ENCODE peak calls at places on chromosome 10, in nine cellular contexts. One of them, this sample, is unnamed.

GRCh38 chr10:6493521-6494451 is 86.3 kb downstream of the PRKCQ start:
- DNase-seq in upper lobe of right lung: no peak
- DNase-seq in IMR-90: peak
- DNase-seq in left ventricle myocardium inferior: no peak
- DNase-seq in GM12865: no peak
- DNase-seq in cardiac fibroblast: peak
- DNase-seq in mammary epithelial cell: peak
- DNase-seq in heart left ventricle: no peak
- DNase-seq in colonic mucosa: no peak
- DNase-seq in this sample: no peak

GRCh38 chr10:24469993-24470392 is 253.7 kb downstream of the ARHGAP21 start:
- DNase-seq in IMR-90: no peak
- DNase-seq in left ventricle myocardium inferior: no peak
- DNase-seq in cardiac fibroblast: no peak
- DNase-seq in upper lobe of right lung: no peak
- DNase-seq in heart left ventricle: no peak
- DNase-seq in GM12865: no peak
- DNase-seq in mammary epithelial cell: no peak
- DNase-seq in colonic mucosa: peak
- DNase-seq in this sample: no peak

GRCh38 chr10:99345350-99345749 is 16.2 kb downstream of the CNNM1 start:
- DNase-seq in left ventricle myocardium inferior: no peak
- DNase-seq in GM12865: peak
- DNase-seq in heart left ventricle: no peak
- DNase-seq in mammary epithelial cell: peak
- DNase-seq in upper lobe of right lung: no peak
- DNase-seq in IMR-90: peak
- DNase-seq in cardiac fibroblast: peak
- DNase-seq in colonic mucosa: no peak
- DNase-seq in this sample: no peak

GRCh38 chr10:126065751-126066150 is 169.4 kb downstream of the FANK1 start:
- DNase-seq in upper lobe of right lung: no peak
- DNase-seq in cardiac fibroblast: no peak
- DNase-seq in IMR-90: no peak
- DNase-seq in heart left ventricle: no peak
- DNase-seq in mammary epithelial cell: peak
- DNase-seq in GM12865: no peak
- DNase-seq in colonic mucosa: no peak
- DNase-seq in left ventricle myocardium inferior: no peak
- DNase-seq in this sample: no peak

GRCh38 chr10:30784896-30785605 is 155.5 kb upstream of the LYZL2 start:
- DNase-seq in left ventricle myocardium inferior: peak
- DNase-seq in upper lobe of right lung: peak
- DNase-seq in GM12865: peak
- DNase-seq in IMR-90: peak
- DNase-seq in colonic mucosa: peak
- DNase-seq in cardiac fibroblast: peak
- DNase-seq in heart left ventricle: peak
- DNase-seq in mammary epithelial cell: no peak
- DNase-seq in this sample: no peak

GRCh38 chr10:63702107-63702506 is 180.9 kb downstream of the REEP3 start:
- DNase-seq in GM12865: no peak
- DNase-seq in upper lobe of right lung: no peak
- DNase-seq in mammary epithelial cell: no peak
- DNase-seq in colonic mucosa: no peak
- DNase-seq in cardiac fibroblast: no peak
- DNase-seq in IMR-90: no peak
- DNase-seq in heart left ventricle: no peak
- DNase-seq in left ventricle myocardium inferior: no peak
- DNase-seq in this sample: no peak

GRCh38 chr10:9254353-9254752 is 1199.9 kb downstream of the GATA3 start:
- DNase-seq in GM12865: no peak
- DNase-seq in cardiac fibroblast: peak
- DNase-seq in IMR-90: peak
- DNase-seq in heart left ventricle: no peak
- DNase-seq in upper lobe of right lung: no peak
- DNase-seq in mammary epithelial cell: peak
- DNase-seq in colonic mucosa: no peak
- DNase-seq in left ventricle myocardium inferior: no peak
- DNase-seq in this sample: no peak

GRCh38 chr10:47137311-47137851 is 162.6 kb upstream of the GDF10 start:
- DNase-seq in cardiac fibroblast: peak
- DNase-seq in left ventricle myocardium inferior: no peak
- DNase-seq in colonic mucosa: no peak
- DNase-seq in heart left ventricle: no peak
- DNase-seq in IMR-90: peak
- DNase-seq in GM12865: no peak
- DNase-seq in upper lobe of right lung: no peak
- DNase-seq in mammary epithelial cell: peak
- DNase-seq in this sample: no peak

GRCh38 chr10:35413985-35414861 is 77.9 kb downstream of the CCNY start:
- DNase-seq in left ventricle myocardium inferior: no peak
- DNase-seq in upper lobe of right lung: no peak
- DNase-seq in IMR-90: peak
- DNase-seq in heart left ventricle: no peak
- DNase-seq in GM12865: no peak
- DNase-seq in cardiac fibroblast: no peak
- DNase-seq in colonic mucosa: no peak
- DNase-seq in mammary epithelial cell: peak
- DNase-seq in this sample: no peak

GRCh38 chr10:122664501-122664900 is 35.1 kb downstream of the C10orf120 start:
- DNase-seq in upper lobe of right lung: no peak
- DNase-seq in heart left ventricle: no peak
- DNase-seq in colonic mucosa: no peak
- DNase-seq in GM12865: no peak
- DNase-seq in IMR-90: no peak
- DNase-seq in cardiac fibroblast: no peak
- DNase-seq in left ventricle myocardium inferior: no peak
- DNase-seq in mammary epithelial cell: no peak
- DNase-seq in this sample: no peak

GRCh38 chr10:11824825-11825224 is 1.7 kb downstream of the PROSER2 start:
- DNase-seq in colonic mucosa: no peak
- DNase-seq in upper lobe of right lung: no peak
- DNase-seq in left ventricle myocardium inferior: no peak
- DNase-seq in mammary epithelial cell: no peak
- DNase-seq in GM12865: no peak
- DNase-seq in IMR-90: no peak
- DNase-seq in heart left ventricle: no peak
- DNase-seq in cardiac fibroblast: peak
- DNase-seq in this sample: no peak

GRCh38 chr10:110609592-110609991 is 34.5 kb upstream of the RBM20 start:
- DNase-seq in left ventricle myocardium inferior: no peak
- DNase-seq in upper lobe of right lung: no peak
- DNase-seq in cardiac fibroblast: no peak
- DNase-seq in mammary epithelial cell: no peak
- DNase-seq in heart left ventricle: no peak
- DNase-seq in IMR-90: no peak
- DNase-seq in GM12865: no peak
- DNase-seq in colonic mucosa: no peak
- DNase-seq in this sample: no peak

GRCh38 chr10:104080762-104081161 is 4.9 kb downstream of the COL17A1 start:
- DNase-seq in IMR-90: peak
- DNase-seq in heart left ventricle: no peak
- DNase-seq in cardiac fibroblast: peak
- DNase-seq in upper lobe of right lung: no peak
- DNase-seq in mammary epithelial cell: no peak
- DNase-seq in left ventricle myocardium inferior: no peak
- DNase-seq in GM12865: peak
- DNase-seq in colonic mucosa: no peak
- DNase-seq in this sample: no peak

GRCh38 chr10:70481831-70482530 is 3.4 kb downstream of the PALD1 start:
- DNase-seq in mammary epithelial cell: no peak
- DNase-seq in cardiac fibroblast: no peak
- DNase-seq in IMR-90: no peak
- DNase-seq in colonic mucosa: no peak
- DNase-seq in heart left ventricle: no peak
- DNase-seq in left ventricle myocardium inferior: peak
- DNase-seq in GM12865: no peak
- DNase-seq in upper lobe of right lung: no peak
- DNase-seq in this sample: no peak

GRCh38 chr10:71326464-71326881 is 7.4 kb downstream of the SLC29A3 start:
- DNase-seq in GM12865: no peak
- DNase-seq in IMR-90: no peak
- DNase-seq in upper lobe of right lung: no peak
- DNase-seq in mammary epithelial cell: no peak
- DNase-seq in left ventricle myocardium inferior: no peak
- DNase-seq in cardiac fibroblast: no peak
- DNase-seq in colonic mucosa: peak
- DNase-seq in heart left ventricle: no peak
- DNase-seq in this sample: no peak

GRCh38 chr10:14617850-14618249 is 156.8 kb downstream of the FAM107B start:
- DNase-seq in GM12865: no peak
- DNase-seq in colonic mucosa: no peak
- DNase-seq in heart left ventricle: no peak
- DNase-seq in upper lobe of right lung: no peak
- DNase-seq in mammary epithelial cell: peak
- DNase-seq in left ventricle myocardium inferior: no peak
- DNase-seq in IMR-90: peak
- DNase-seq in cardiac fibroblast: peak
- DNase-seq in this sample: no peak
- TF ChIP-seq CTCF in GM12865: no peak
- TF ChIP-seq CTCF in colonic mucosa: no peak
- TF ChIP-seq CTCF in heart left ventricle: no peak
- TF ChIP-seq CTCF in upper lobe of right lung: peak
- TF ChIP-seq CTCF in mammary epithelial cell: peak
- TF ChIP-seq CTCF in left ventricle myocardium inferior: peak
- TF ChIP-seq CTCF in IMR-90: peak
- TF ChIP-seq CTCF in cardiac fibroblast: peak
- TF ChIP-seq CTCF in this sample: no peak

GRCh38 chr10:62459072-62459471 is 84.9 kb downstream of the ZNF365 start:
- DNase-seq in GM12865: no peak
- DNase-seq in mammary epithelial cell: no peak
- DNase-seq in cardiac fibroblast: peak
- DNase-seq in colonic mucosa: no peak
- DNase-seq in left ventricle myocardium inferior: no peak
- DNase-seq in upper lobe of right lung: no peak
- DNase-seq in heart left ventricle: no peak
- DNase-seq in IMR-90: peak
- DNase-seq in this sample: no peak

GRCh38 chr10:62459500-62459899 is 85.3 kb downstream of the ZNF365 start:
- DNase-seq in heart left ventricle: no peak
- DNase-seq in GM12865: no peak
- DNase-seq in IMR-90: no peak
- DNase-seq in colonic mucosa: no peak
- DNase-seq in left ventricle myocardium inferior: no peak
- DNase-seq in cardiac fibroblast: no peak
- DNase-seq in mammary epithelial cell: no peak
- DNase-seq in upper lobe of right lung: no peak
- DNase-seq in this sample: no peak

GRCh38 chr10:62456611-62457101 is 82.5 kb downstream of the ZNF365 start:
- DNase-seq in GM12865: peak
- DNase-seq in upper lobe of right lung: no peak
- DNase-seq in heart left ventricle: no peak
- DNase-seq in cardiac fibroblast: no peak
- DNase-seq in left ventricle myocardium inferior: no peak
- DNase-seq in IMR-90: peak
- DNase-seq in mammary epithelial cell: no peak
- DNase-seq in colonic mucosa: no peak
- DNase-seq in this sample: no peak

GRCh38 chr10:62457196-62457595 is 83.0 kb downstream of the ZNF365 start:
- DNase-seq in mammary epithelial cell: no peak
- DNase-seq in heart left ventricle: no peak
- DNase-seq in left ventricle myocardium inferior: no peak
- DNase-seq in upper lobe of right lung: no peak
- DNase-seq in GM12865: no peak
- DNase-seq in colonic mucosa: no peak
- DNase-seq in IMR-90: no peak
- DNase-seq in cardiac fibroblast: no peak
- DNase-seq in this sample: no peak

GRCh38 chr10:62457598-62457997 is 83.4 kb downstream of the ZNF365 start:
- DNase-seq in IMR-90: no peak
- DNase-seq in GM12865: peak
- DNase-seq in mammary epithelial cell: no peak
- DNase-seq in cardiac fibroblast: no peak
- DNase-seq in colonic mucosa: no peak
- DNase-seq in heart left ventricle: no peak
- DNase-seq in left ventricle myocardium inferior: no peak
- DNase-seq in upper lobe of right lung: no peak
- DNase-seq in this sample: no peak
- TF ChIP-seq CTCF in IMR-90: no peak
- TF ChIP-seq CTCF in GM12865: no peak
- TF ChIP-seq CTCF in mammary epithelial cell: no peak
- TF ChIP-seq CTCF in cardiac fibroblast: no peak
- TF ChIP-seq CTCF in colonic mucosa: no peak
- TF ChIP-seq CTCF in heart left ventricle: no peak
- TF ChIP-seq CTCF in left ventricle myocardium inferior: no peak
- TF ChIP-seq CTCF in upper lobe of right lung: no peak
- TF ChIP-seq CTCF in this sample: no peak

DNA sequence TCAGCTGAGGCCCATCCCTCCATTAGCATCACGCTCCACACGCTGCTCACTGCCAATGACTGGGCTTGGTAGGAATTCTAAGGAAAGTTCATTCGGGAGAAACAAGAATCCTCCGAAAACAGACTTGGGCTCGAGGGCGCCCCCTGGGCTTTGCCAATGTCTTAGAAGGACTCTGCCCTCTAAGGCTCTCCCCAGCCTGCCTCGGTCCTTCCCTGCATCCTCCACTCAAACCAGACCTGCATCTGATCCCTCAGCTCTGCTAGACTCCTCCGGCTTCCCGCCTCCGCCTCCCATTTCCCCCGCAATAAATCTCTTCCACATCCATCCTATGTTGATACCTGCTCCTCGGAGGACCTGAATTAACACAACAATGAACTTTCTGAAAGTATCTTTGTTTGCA is 177.6 kb downstream of the PLPP4 start:
- DNase-seq in cardiac fibroblast: no peak
- DNase-seq in left ventricle myocardium inferior: no peak
- DNase-seq in upper lobe of right lung: no peak
- DNase-seq in colonic mucosa: no peak
- DNase-seq in mammary epithelial cell: no peak
- DNase-seq in GM12865: no peak
- DNase-seq in heart left ventricle: no peak
- DNase-seq in IMR-90: no peak
- DNase-seq in this sample: no peak
- TF ChIP-seq CTCF in cardiac fibroblast: no peak
- TF ChIP-seq CTCF in left ventricle myocardium inferior: no peak
- TF ChIP-seq CTCF in upper lobe of right lung: no peak
- TF ChIP-seq CTCF in colonic mucosa: no peak
- TF ChIP-seq CTCF in mammary epithelial cell: no peak
- TF ChIP-seq CTCF in GM12865: peak
- TF ChIP-seq CTCF in heart left ventricle: no peak
- TF ChIP-seq CTCF in IMR-90: no peak
- TF ChIP-seq CTCF in this sample: peak

DNA sequence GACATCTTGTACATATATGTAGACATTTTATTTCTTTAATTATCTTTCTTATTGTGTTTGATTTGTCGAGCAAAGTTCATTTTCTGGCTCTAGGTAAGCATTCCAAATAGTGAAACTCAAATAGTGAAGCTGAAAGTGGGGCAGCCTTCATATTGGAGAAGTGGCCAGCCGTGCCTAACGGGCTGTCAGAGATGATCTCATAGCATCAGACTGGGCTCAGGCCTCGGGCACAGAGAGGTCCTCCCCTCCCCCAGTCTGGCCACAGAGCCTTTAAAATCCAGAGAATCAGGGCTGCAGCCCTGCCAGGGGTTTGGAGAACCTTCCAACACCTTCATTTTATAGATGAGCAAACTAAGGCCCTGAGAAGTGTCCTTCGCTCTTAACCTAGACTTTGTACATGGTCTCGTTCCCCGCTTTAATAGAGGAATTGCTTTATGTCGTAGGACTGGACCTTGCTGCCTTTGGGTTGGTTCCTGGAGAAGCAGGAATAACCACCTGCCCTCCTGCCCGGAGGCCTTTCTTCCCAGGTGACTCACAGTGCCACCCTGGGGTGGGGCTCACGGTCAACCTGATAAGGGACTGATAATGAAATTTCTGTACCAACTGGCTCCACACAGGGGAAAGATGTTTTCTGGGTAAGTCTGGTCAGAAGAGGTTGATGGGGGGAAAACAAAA is 7.3 kb downstream of the TSPAN15 start:
- DNase-seq in GM12865: no peak
- DNase-seq in upper lobe of right lung: peak
- DNase-seq in IMR-90: no peak
- DNase-seq in left ventricle myocardium inferior: no peak
- DNase-seq in colonic mucosa: peak
- DNase-seq in mammary epithelial cell: no peak
- DNase-seq in cardiac fibroblast: no peak
- DNase-seq in heart left ventricle: no peak
- DNase-seq in this sample: no peak
- TF ChIP-seq CTCF in GM12865: no peak
- TF ChIP-seq CTCF in upper lobe of right lung: no peak
- TF ChIP-seq CTCF in IMR-90: no peak
- TF ChIP-seq CTCF in left ventricle myocardium inferior: no peak
- TF ChIP-seq CTCF in colonic mucosa: no peak
- TF ChIP-seq CTCF in mammary epithelial cell: no peak
- TF ChIP-seq CTCF in cardiac fibroblast: no peak
- TF ChIP-seq CTCF in heart left ventricle: no peak
- TF ChIP-seq CTCF in this sample: no peak

This sample was measured in chondrocyte.